ENCODE peak calls at places on chromosomes 4 and X, in nine cellular contexts. N is nucleus accumbens; Z is IMR-90; M is left ventricle myocardium inferior; C is natural killer cell treated with Interleukin-12 subunit alpha and Interleukin-12 subunit beta and Interleukin-15 and Interleukin-18, amount 100 ng/mL, for 72 hours; P is nephron progenitor cell; O is NCI-H2081 treated with DMSO at 0.1 percent for 48 hours; E is fibroblast of mammary gland; K is H54. S is an unnamed sample.

GRCh38 chr4:2291705-2292651 is 30.1 kb upstream of the MXD4 start:
- DNase-seq in P (no peak), K (no peak), M (no peak), N (no peak), Z (no peak), C (peak), O (no peak), E (no peak), S (no peak)

GRCh38 chrX:150581093-150581775 is 12.8 kb downstream of the MTM1 start:
- DNase-seq in C (no peak), K (peak), O (no peak), P (no peak), N (no peak), E (peak), Z (peak), M (no peak), S (no peak)

GRCh38 chr4:139530833-139531427 is 25.1 kb downstream of the SETD7 start:
- DNase-seq in N (peak), P (peak), C (peak), Z (no peak), E (peak), K (no peak), M (no peak), O (no peak), S (no peak)

GRCh38 chr4:117420966-117421365 is 335.6 kb upstream of the TRAM1L1 start:
- DNase-seq in N (no peak), P (no peak), M (no peak), O (no peak), Z (no peak), E (no peak), K (no peak), C (no peak), S (no peak)

GRCh38 chr4:38667005-38667771 is 3.2 kb downstream of the KLF3 start:
- DNase-seq in M (peak), K (no peak), E (peak), Z (peak), P (peak), N (peak), O (peak), C (peak), S (peak)

GRCh38 chr4:184536881-184537248 is 62.5 kb upstream of the IRF2 start:
- DNase-seq in M (no peak), Z (no peak), O (no peak), N (no peak), E (no peak), P (no peak), K (no peak), C (no peak), S (no peak)

GRCh38 chr4:8694226-8694625 is 101.7 kb downstream of the CPZ start:
- DNase-seq in M (no peak), P (no peak), O (no peak), N (no peak), K (no peak), C (no peak), Z (no peak), E (no peak), S (no peak)

GRCh38 chr4:94036964-94037363 is 170.7 kb upstream of the SMARCAD1 start:
- DNase-seq in C (no peak), K (no peak), M (no peak), N (no peak), O (no peak), Z (no peak), E (no peak), P (no peak), S (no peak)

GRCh38 chrX:320126-320783 is 1.7 kb upstream of the GTPBP6 start:
- DNase-seq in M (peak), P (no peak), K (no peak), O (no peak), Z (peak), E (peak), N (no peak), C (no peak), S (peak)

GRCh38 chrX:40420899-40421729 is 159.7 kb upstream of the ATP6AP2 start:
- DNase-seq in O (no peak), E (no peak), M (peak), Z (no peak), C (no peak), N (peak), P (no peak), K (peak), S (no peak)

GRCh38 chr4:115851918-115852766 is 738.7 kb upstream of the NDST4 start:
- DNase-seq in P (peak), O (no peak), C (no peak), M (no peak), N (no peak), E (peak), Z (no peak), K (peak), S (no peak)

GRCh38 chr4:2248821-2249261 is 6.9 kb upstream of the HAUS3 start:
- DNase-seq in N (no peak), E (no peak), M (no peak), K (no peak), O (no peak), Z (no peak), P (peak), C (no peak), S (peak)

GRCh38 chr4:185203380-185204237 is at the start of gene CFAP97:
- DNase-seq in N (peak), E (peak), O (peak), M (peak), C (peak), P (peak), Z (peak), K (no peak), S (peak)

GRCh38 chrX:74207539-74207938 is 96.4 kb upstream of the ZCCHC13 start:
- DNase-seq in E (no peak), O (no peak), K (no peak), N (no peak), M (no peak), C (no peak), P (no peak), Z (no peak), S (no peak)

GRCh38 chrX:115234220-115234557 is 293 bp upstream of the LRCH2 start:
- DNase-seq in C (no peak), P (no peak), Z (no peak), K (no peak), E (no peak), N (no peak), O (no peak), M (no peak), S (no peak)

S was measured in psoas muscle.